ENCODE peak calls at places on chromosome 17, in eight cellular contexts. One of them, this sample, is unnamed.
A peak's percentile ranks its signal among the peaks of the same experiment; 100 is the strongest.

GRCh38 chr17:56928586-56928985 is 14.7 kb upstream of the TRIM25 start:
- DNase-seq in upper lobe of right lung: no peak
- DNase-seq in uterus: no peak
- DNase-seq in heart left ventricle: no peak
- DNase-seq in right cardiac atrium: no peak
- DNase-seq in PC-3: no peak
- DNase-seq in cardiac muscle cell: no peak
- DNase-seq in WERI-Rb-1: no peak
- DNase-seq in this sample: no peak

GRCh38 chr17:8468109-8468508 is 32.4 kb downstream of the NDEL1 start:
- DNase-seq in cardiac muscle cell: no peak
- DNase-seq in right cardiac atrium: peak; percentile 74
- DNase-seq in uterus: no peak
- DNase-seq in PC-3: no peak
- DNase-seq in heart left ventricle: peak; percentile 69
- DNase-seq in upper lobe of right lung: no peak
- DNase-seq in WERI-Rb-1: no peak
- DNase-seq in this sample: no peak

GRCh38 chr17:82883461-82884031 is 43.7 kb upstream of the ZNF750 start:
- DNase-seq in heart left ventricle: no peak
- DNase-seq in PC-3: no peak
- DNase-seq in upper lobe of right lung: no peak
- DNase-seq in cardiac muscle cell: no peak
- DNase-seq in uterus: no peak
- DNase-seq in right cardiac atrium: peak; percentile 17
- DNase-seq in WERI-Rb-1: no peak
- DNase-seq in this sample: no peak

GRCh38 chr17:69820881-69821473 is 254.0 kb upstream of the KCNJ16 start:
- DNase-seq in heart left ventricle: no peak
- DNase-seq in upper lobe of right lung: no peak
- DNase-seq in WERI-Rb-1: no peak
- DNase-seq in cardiac muscle cell: no peak
- DNase-seq in PC-3: no peak
- DNase-seq in uterus: no peak
- DNase-seq in right cardiac atrium: no peak
- DNase-seq in this sample: no peak

GRCh38 chr17:29036584-29036983 is 6.4 kb upstream of the PIPOX start:
- DNase-seq in right cardiac atrium: no peak
- DNase-seq in cardiac muscle cell: no peak
- DNase-seq in upper lobe of right lung: no peak
- DNase-seq in uterus: no peak
- DNase-seq in heart left ventricle: no peak
- DNase-seq in PC-3: no peak
- DNase-seq in WERI-Rb-1: peak; percentile 44
- DNase-seq in this sample: no peak

GRCh38 chr17:73211745-73212144 is 18.9 kb downstream of the COG1 start:
- DNase-seq in PC-3: no peak
- DNase-seq in heart left ventricle: no peak
- DNase-seq in upper lobe of right lung: no peak
- DNase-seq in WERI-Rb-1: no peak
- DNase-seq in cardiac muscle cell: no peak
- DNase-seq in uterus: no peak
- DNase-seq in right cardiac atrium: peak; percentile 63
- DNase-seq in this sample: no peak

GRCh38 chr17:6041261-6041660 is 28.9 kb upstream of the WSCD1 start:
- DNase-seq in PC-3: no peak
- DNase-seq in WERI-Rb-1: no peak
- DNase-seq in cardiac muscle cell: no peak
- DNase-seq in heart left ventricle: no peak
- DNase-seq in right cardiac atrium: no peak
- DNase-seq in upper lobe of right lung: no peak
- DNase-seq in uterus: no peak
- DNase-seq in this sample: no peak

GRCh38 chr17:40319651-40320550 is 10.9 kb downstream of the RARA start:
- DNase-seq in uterus: no peak
- DNase-seq in PC-3: no peak
- DNase-seq in upper lobe of right lung: peak; percentile 85
- DNase-seq in right cardiac atrium: peak; percentile 87
- DNase-seq in cardiac muscle cell: no peak
- DNase-seq in WERI-Rb-1: peak; percentile 71
- DNase-seq in heart left ventricle: peak; percentile 54
- DNase-seq in this sample: no peak

GRCh38 chr17:51516924-51517323 is 256.6 kb downstream of the UTP18 start:
- DNase-seq in right cardiac atrium: no peak
- DNase-seq in heart left ventricle: no peak
- DNase-seq in cardiac muscle cell: no peak
- DNase-seq in WERI-Rb-1: no peak
- DNase-seq in upper lobe of right lung: no peak
- DNase-seq in PC-3: no peak
- DNase-seq in uterus: no peak
- DNase-seq in this sample: no peak

GRCh38 chr17:21573961-21574610 is 118.2 kb upstream of the KCNJ18 start:
- DNase-seq in WERI-Rb-1: no peak
- DNase-seq in PC-3: no peak
- DNase-seq in upper lobe of right lung: no peak
- DNase-seq in uterus: peak; percentile 60
- DNase-seq in cardiac muscle cell: no peak
- DNase-seq in heart left ventricle: peak; percentile 71
- DNase-seq in right cardiac atrium: peak; percentile 93
- DNase-seq in this sample: peak; percentile 52

GRCh38 chr17:74686761-74687160 is 26.0 kb downstream of the CD300LF start:
- DNase-seq in cardiac muscle cell: no peak
- DNase-seq in heart left ventricle: no peak
- DNase-seq in PC-3: peak; percentile 17
- DNase-seq in upper lobe of right lung: no peak
- DNase-seq in right cardiac atrium: no peak
- DNase-seq in WERI-Rb-1: no peak
- DNase-seq in uterus: no peak
- DNase-seq in this sample: no peak

GRCh38 chr17:80751070-80751459 is 206.4 kb downstream of the RPTOR start:
- DNase-seq in PC-3: no peak
- DNase-seq in heart left ventricle: no peak
- DNase-seq in right cardiac atrium: no peak
- DNase-seq in cardiac muscle cell: no peak
- DNase-seq in upper lobe of right lung: no peak
- DNase-seq in uterus: peak; percentile 58
- DNase-seq in WERI-Rb-1: no peak
- DNase-seq in this sample: no peak

GRCh38 chr17:32142857-32143524 is 689 bp downstream of the RHOT1 start:
- DNase-seq in right cardiac atrium: peak; percentile 77
- DNase-seq in upper lobe of right lung: peak; percentile 94
- DNase-seq in heart left ventricle: peak; percentile 50
- DNase-seq in uterus: peak; percentile 18
- DNase-seq in WERI-Rb-1: peak; percentile 85
- DNase-seq in cardiac muscle cell: peak; percentile 82
- DNase-seq in PC-3: peak; percentile 75
- DNase-seq in this sample: peak; percentile 71

GRCh38 chr17:81121841-81122733 is 43.2 kb upstream of the PVALEF start:
- DNase-seq in PC-3: no peak
- DNase-seq in uterus: no peak
- DNase-seq in heart left ventricle: no peak
- DNase-seq in cardiac muscle cell: no peak
- DNase-seq in upper lobe of right lung: no peak
- DNase-seq in WERI-Rb-1: no peak
- DNase-seq in right cardiac atrium: no peak
- DNase-seq in this sample: no peak

GRCh38 chr17:67518881-67519280 is 141.8 kb downstream of the PITPNC1 start:
- DNase-seq in PC-3: no peak
- DNase-seq in WERI-Rb-1: no peak
- DNase-seq in heart left ventricle: no peak
- DNase-seq in right cardiac atrium: no peak
- DNase-seq in cardiac muscle cell: no peak
- DNase-seq in upper lobe of right lung: no peak
- DNase-seq in uterus: no peak
- DNase-seq in this sample: no peak

GRCh38 chr17:74780443-74781238 is 4.5 kb upstream of the NAT9 start:
- DNase-seq in PC-3: peak; percentile 57
- DNase-seq in heart left ventricle: no peak
- DNase-seq in uterus: no peak
- DNase-seq in WERI-Rb-1: peak; percentile 82
- DNase-seq in cardiac muscle cell: no peak
- DNase-seq in right cardiac atrium: no peak
- DNase-seq in upper lobe of right lung: no peak
- DNase-seq in this sample: no peak

GRCh38 chr17:49104511-49105074 is 28.0 kb upstream of the B4GALNT2 start:
- DNase-seq in uterus: no peak
- DNase-seq in WERI-Rb-1: no peak
- DNase-seq in cardiac muscle cell: no peak
- DNase-seq in upper lobe of right lung: no peak
- DNase-seq in heart left ventricle: no peak
- DNase-seq in right cardiac atrium: no peak
- DNase-seq in PC-3: no peak
- DNase-seq in this sample: peak; percentile 56

GRCh38 chr17:44829558-44830358 is at the start of gene GJC1:
- DNase-seq in heart left ventricle: peak; percentile 49
- DNase-seq in WERI-Rb-1: peak; percentile 76
- DNase-seq in right cardiac atrium: peak; percentile 71
- DNase-seq in PC-3: peak; percentile 41
- DNase-seq in cardiac muscle cell: peak; percentile 61
- DNase-seq in uterus: peak; percentile 60
- DNase-seq in upper lobe of right lung: peak; percentile 69
- DNase-seq in this sample: no peak

DNA sequence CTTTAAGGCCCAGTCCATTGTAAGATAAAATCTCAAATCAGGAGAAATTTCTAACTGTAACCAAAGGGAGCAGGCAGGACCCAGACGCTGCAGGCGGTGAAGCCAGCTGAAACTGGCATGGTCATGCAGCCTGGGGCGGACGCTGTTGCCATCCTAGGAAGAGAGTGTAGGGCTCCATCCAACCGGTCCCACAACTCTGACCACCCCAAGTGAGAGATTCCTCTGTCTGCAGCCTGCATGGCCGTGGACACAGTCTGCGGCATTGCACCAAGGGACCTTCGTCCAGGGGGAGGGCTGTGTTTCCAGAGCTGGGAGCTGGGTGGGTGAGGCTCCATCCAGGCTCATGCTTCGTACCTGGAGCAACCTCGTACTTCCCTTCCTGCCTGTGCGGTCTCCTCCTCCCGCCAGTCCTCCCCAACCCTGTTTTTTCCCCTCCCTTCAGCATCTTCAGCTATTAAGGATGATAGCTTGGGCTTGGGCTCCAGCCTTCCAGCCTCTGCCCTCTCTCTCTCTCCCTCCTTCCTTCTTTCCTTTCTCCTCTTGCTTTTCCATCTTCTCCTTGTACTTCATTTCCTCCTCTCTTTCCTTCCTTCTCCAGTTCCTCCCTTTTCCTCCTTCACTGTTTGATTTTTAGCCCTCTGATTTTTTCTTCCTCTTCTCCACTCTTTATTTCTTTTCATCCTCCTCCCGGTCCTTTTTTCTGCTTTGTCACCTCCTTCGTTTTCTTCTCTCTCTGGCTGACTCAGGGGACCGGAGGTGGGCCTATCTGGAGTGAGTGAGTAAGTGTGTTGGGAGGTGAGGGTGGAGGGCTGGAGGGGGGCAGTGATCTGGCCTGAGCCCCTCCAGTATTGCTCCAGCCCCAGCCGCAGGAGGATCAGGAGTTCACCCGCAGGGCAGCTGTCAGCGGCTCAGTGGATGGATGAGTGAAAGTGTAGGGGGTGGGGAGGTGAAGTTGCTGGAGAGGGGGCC is 17.0 kb upstream of the LHX1 start:
- DNase-seq in right cardiac atrium: no peak
- DNase-seq in upper lobe of right lung: no peak
- DNase-seq in cardiac muscle cell: peak; percentile 72
- DNase-seq in PC-3: peak; percentile 65
- DNase-seq in uterus: no peak
- DNase-seq in WERI-Rb-1: peak; percentile 67
- DNase-seq in heart left ventricle: no peak
- DNase-seq in this sample: no peak
- H3K27me3 ChIP-seq in right cardiac atrium: no peaks in the 10 kb centered on the region
- H3K27me3 ChIP-seq in upper lobe of right lung: peaks cover 50% of the 10 kb centered on the region
- H3K27me3 ChIP-seq in cardiac muscle cell: no peaks in the 10 kb centered on the region
- H3K27me3 ChIP-seq in PC-3: no peaks in the 10 kb centered on the region
- H3K27me3 ChIP-seq in uterus: peaks cover 4% of the 10 kb centered on the region
- H3K27me3 ChIP-seq in WERI-Rb-1: peaks cover 24% of the 10 kb centered on the region
- H3K27me3 ChIP-seq in heart left ventricle: peaks cover 39% of the 10 kb centered on the region
- H3K27me3 ChIP-seq in this sample: no peaks in the 10 kb centered on the region

GRCh38 chr17:1972429-1973160 is 52.5 kb downstream of the RTN4RL1 start:
- DNase-seq in heart left ventricle: peak; percentile 39
- DNase-seq in PC-3: no peak
- DNase-seq in WERI-Rb-1: no peak
- DNase-seq in upper lobe of right lung: peak; percentile 77
- DNase-seq in uterus: no peak
- DNase-seq in cardiac muscle cell: no peak
- DNase-seq in right cardiac atrium: peak; percentile 66
- DNase-seq in this sample: peak; percentile 13
- H3K27me3 ChIP-seq in heart left ventricle: no peaks in the 10 kb centered on the region
- H3K27me3 ChIP-seq in PC-3: no peaks in the 10 kb centered on the region
- H3K27me3 ChIP-seq in WERI-Rb-1: no peaks in the 10 kb centered on the region
- H3K27me3 ChIP-seq in upper lobe of right lung: peaks cover 20% of the 10 kb centered on the region
- H3K27me3 ChIP-seq in uterus: peaks cover 11% of the 10 kb centered on the region
- H3K27me3 ChIP-seq in cardiac muscle cell: no peaks in the 10 kb centered on the region
- H3K27me3 ChIP-seq in right cardiac atrium: no peaks in the 10 kb centered on the region
- H3K27me3 ChIP-seq in this sample: peaks cover 18% of the 10 kb centered on the region

DNA sequence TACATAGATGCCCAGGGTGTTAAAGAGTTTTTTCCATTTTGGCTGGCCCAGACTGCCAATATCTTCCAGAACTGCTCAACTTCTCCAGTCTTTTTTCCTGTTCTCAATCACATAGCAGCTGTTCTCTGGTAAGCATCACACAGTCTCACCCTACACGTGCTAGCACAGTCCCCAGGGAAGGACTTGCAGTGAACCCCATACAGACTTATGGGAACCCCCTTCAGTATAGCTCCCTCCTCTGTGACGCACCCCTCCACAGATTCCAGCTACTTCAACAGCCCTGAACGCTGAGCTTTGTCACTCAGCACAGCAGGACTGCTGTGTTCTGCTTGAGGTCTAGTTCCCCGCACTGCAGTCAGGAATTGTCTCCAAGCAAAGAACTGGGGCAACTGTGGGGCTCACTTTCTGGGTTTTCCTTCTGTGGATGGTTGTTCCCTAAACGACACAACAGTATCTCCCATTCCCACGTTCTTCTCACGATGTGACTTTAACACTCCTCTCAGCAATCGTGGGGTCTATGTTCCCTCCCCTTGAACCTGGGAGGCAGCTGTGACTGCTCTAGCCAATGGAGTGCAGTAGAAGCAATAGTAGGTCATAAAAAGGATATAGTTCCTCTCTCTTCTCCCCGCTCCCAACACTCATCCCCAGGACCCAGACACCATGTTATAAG is 3.6 kb downstream of the MMP28 start:
- DNase-seq in cardiac muscle cell: no peak
- DNase-seq in upper lobe of right lung: no peak
- DNase-seq in WERI-Rb-1: no peak
- DNase-seq in PC-3: no peak
- DNase-seq in right cardiac atrium: no peak
- DNase-seq in uterus: no peak
- DNase-seq in heart left ventricle: no peak
- DNase-seq in this sample: no peak
- H3K27me3 ChIP-seq in cardiac muscle cell: peaks cover 73% of the 10 kb centered on the region
- H3K27me3 ChIP-seq in upper lobe of right lung: peaks cover 6% of the 10 kb centered on the region
- H3K27me3 ChIP-seq in WERI-Rb-1: peaks cover 16% of the 10 kb centered on the region
- H3K27me3 ChIP-seq in PC-3: no peaks in the 10 kb centered on the region
- H3K27me3 ChIP-seq in right cardiac atrium: no peaks in the 10 kb centered on the region
- H3K27me3 ChIP-seq in uterus: no peaks in the 10 kb centered on the region
- H3K27me3 ChIP-seq in heart left ventricle: peaks cover 7% of the 10 kb centered on the region
- H3K27me3 ChIP-seq in this sample: peaks cover 15% of the 10 kb centered on the region

GRCh38 chr17:79299349-79299748 is 224.7 kb downstream of the ENGASE start:
- DNase-seq in PC-3: no peak
- DNase-seq in right cardiac atrium: no peak
- DNase-seq in heart left ventricle: no peak
- DNase-seq in WERI-Rb-1: no peak
- DNase-seq in cardiac muscle cell: no peak
- DNase-seq in uterus: no peak
- DNase-seq in upper lobe of right lung: no peak
- DNase-seq in this sample: no peak
- H3K27me3 ChIP-seq in PC-3: peaks cover 94% of the 10 kb centered on the region
- H3K27me3 ChIP-seq in right cardiac atrium: no peaks in the 10 kb centered on the region
- H3K27me3 ChIP-seq in heart left ventricle: peaks cover 8% of the 10 kb centered on the region
- H3K27me3 ChIP-seq in WERI-Rb-1: no peaks in the 10 kb centered on the region
- H3K27me3 ChIP-seq in cardiac muscle cell: peaks cover 6% of the 10 kb centered on the region
- H3K27me3 ChIP-seq in uterus: no peaks in the 10 kb centered on the region
- H3K27me3 ChIP-seq in upper lobe of right lung: peaks cover 17% of the 10 kb centered on the region
- H3K27me3 ChIP-seq in this sample: no peaks in the 10 kb centered on the region